ENCODE peak calls at places on chromosomes 16 and 17, in four cellular contexts. V is HepG2, I is A549, H is K562. F is an unnamed sample.

GRCh38 chr17:37884516-37884915 is 39.7 kb upstream of the TBC1D3K start:
- DNase-seq in V (no peak), I (no peak), H (no peak), F (no peak)

GRCh38 chr17:58569216-58569615 is 54.8 kb upstream of the MTMR4 start:
- DNase-seq in V (no peak), I (no peak), H (no peak), F (no peak)

GRCh38 chr17:39096435-39097158 is 54.8 kb downstream of the PLXDC1 start:
- DNase-seq in V (no peak), I (no peak), H (no peak), F (no peak)

GRCh38 chr17:19578545-19578944 is 44.9 kb downstream of the SLC47A1 start:
- DNase-seq in V (no peak), I (peak), H (no peak), F (no peak)

GRCh38 chr17:43044024-43044423 is 19.0 kb downstream of the RND2 start:
- DNase-seq in V (no peak), I (no peak), H (no peak), F (no peak)

GRCh38 chr17:68511671-68512246 is 471 bp upstream of the PRKAR1A start:
- DNase-seq in V (peak), I (peak), H (peak), F (peak)

GRCh38 chr16:6558133-6558532 is 774.5 kb upstream of the RBFOX1 start:
- DNase-seq in V (no peak), I (no peak), H (no peak), F (no peak)

GRCh38 chr16:1212616-1213194 is 12.4 kb downstream of the TPSG1 start:
- DNase-seq in V (no peak), I (no peak), H (no peak), F (no peak)

GRCh38 chr16:17467923-17468540 is 2.7 kb downstream of the XYLT1 start:
- DNase-seq in V (peak), I (peak), H (no peak), F (peak)

GRCh38 chr16:10090816-10091215 is 91.4 kb downstream of the GRIN2A start:
- DNase-seq in V (no peak), I (no peak), H (no peak), F (no peak)

GRCh38 chr16:80602894-80603293 is 62.1 kb downstream of the DYNLRB2 start:
- DNase-seq in V (no peak), I (no peak), H (no peak), F (no peak)

GRCh38 chr17:29016635-29017034 is 10.8 kb upstream of the SEZ6 start:
- DNase-seq in V (no peak), I (no peak), H (no peak), F (no peak)

GRCh38 chr17:31388770-31389672 is 2.5 kb upstream of the RAB11FIP4 start:
- DNase-seq in V (no peak), I (no peak), H (peak), F (peak)

GRCh38 chr16:88957887-88958577 is 19.0 kb downstream of the CBFA2T3 start:
- DNase-seq in V (no peak), I (no peak), H (no peak), F (no peak)

GRCh38 chr16:75121949-75122568 is 5.5 kb upstream of the LDHD start:
- DNase-seq in V (peak), I (no peak), H (peak), F (no peak)

GRCh38 chr16:85553436-85554113 is 59.5 kb upstream of the GSE1 start:
- DNase-seq in V (peak), I (peak), H (no peak), F (peak)

GRCh38 chr16:23407436-23408125 is 45.4 kb downstream of the COG7 start:
- DNase-seq in V (no peak), I (no peak), H (no peak), F (no peak)

GRCh38 chr16:58503166-58503862 is 3.4 kb downstream of the NDRG4 start:
- DNase-seq in V (no peak), I (no peak), H (no peak), F (no peak)

GRCh38 chr16:14056970-14057369 is 14.1 kb upstream of the MRTFB start:
- DNase-seq in V (no peak), I (no peak), H (no peak), F (no peak)

GRCh38 chr16:68084504-68085258 is 489 bp upstream of the NFATC3 start:
- DNase-seq in V (peak), I (peak), H (peak), F (peak)

GRCh38 chr17:30780343-30780742 is 44.1 kb downstream of the CRLF3 start:
- DNase-seq in V (no peak), I (no peak), H (no peak), F (no peak)

GRCh38 chr16:56603589-56603988 is 4.8 kb upstream of the MT2A start:
- DNase-seq in V (peak), I (peak), H (no peak), F (peak)

GRCh38 chr16:85362443-85362842 is 250.2 kb upstream of the CIBAR2 start:
- DNase-seq in V (no peak), I (no peak), H (no peak), F (no peak)

GRCh38 chr16:75219838-75220237 is 1.1 kb downstream of the CTRB1 start:
- DNase-seq in V (no peak), I (no peak), H (no peak), F (no peak)

GRCh38 chr17:48179071-48179945 is 71.7 kb downstream of the SNX11 start:
- DNase-seq in V (no peak), I (no peak), H (no peak), F (no peak)

GRCh38 chr16:8645831-8646230 is 24.3 kb downstream of the METTL22 start:
- DNase-seq in V (no peak), I (no peak), H (no peak), F (no peak)

GRCh38 chr16:58128721-58129096 is 472 bp downstream of the CFAP20 start:
- DNase-seq in V (no peak), I (no peak), H (peak), F (peak)

GRCh38 chr17:80592243-80592642 is 47.6 kb downstream of the RPTOR start:
- DNase-seq in V (no peak), I (no peak), H (no peak), F (no peak)

GRCh38 chr16:68079616-68080344 is 5.4 kb upstream of the NFATC3 start:
- DNase-seq in V (peak), I (no peak), H (peak), F (no peak)

GRCh38 chr17:20271016-20271610 is 196.2 kb downstream of the LGALS9B start:
- DNase-seq in V (no peak), I (no peak), H (no peak), F (no peak)

GRCh38 chr16:10988164-10988803 is 43.9 kb downstream of the CLEC16A start:
- DNase-seq in V (no peak), I (no peak), H (peak), F (peak)

GRCh38 chr16:85613609-85614337 is 651 bp downstream of the GSE1 start:
- DNase-seq in V (peak), I (peak), H (peak), F (peak)

GRCh38 chr17:47275245-47275984 is 21.8 kb downstream of the ITGB3 start:
- DNase-seq in V (no peak), I (no peak), H (peak), F (peak)

GRCh38 chr16:54080524-54081008 is 206.0 kb downstream of the IRX3 start:
- DNase-seq in V (peak), I (peak), H (no peak), F (no peak)

GRCh38 chr17:69335018-69335417 is 8.1 kb upstream of the ABCA5 start:
- DNase-seq in V (peak), I (peak), H (peak), F (no peak)

GRCh38 chr17:43031666-43032065 is 6.6 kb downstream of the RND2 start:
- DNase-seq in V (no peak), I (no peak), H (no peak), F (no peak)

GRCh38 chr16:88939814-88940195 is 37.2 kb downstream of the CBFA2T3 start:
- DNase-seq in V (no peak), I (no peak), H (no peak), F (no peak)

GRCh38 chr16:12120982-12121652 is 144.6 kb downstream of the SNX29 start:
- DNase-seq in V (no peak), I (no peak), H (no peak), F (no peak)

GRCh38 chr16:81624718-81625543 is 154.2 kb upstream of the PLCG2 start:
- DNase-seq in V (peak), I (no peak), H (peak), F (no peak)

GRCh38 chr16:81625544-81626152 is 153.4 kb upstream of the PLCG2 start:
- DNase-seq in V (no peak), I (no peak), H (peak), F (no peak)

GRCh38 chr16:81626181-81626674 is 152.9 kb upstream of the PLCG2 start:
- DNase-seq in V (no peak), I (no peak), H (no peak), F (no peak)

GRCh38 chr16:81627729-81628128 is 151.4 kb upstream of the PLCG2 start:
- DNase-seq in V (no peak), I (no peak), H (no peak), F (no peak)

GRCh38 chr16:81627024-81627423 is 152.1 kb upstream of the PLCG2 start:
- DNase-seq in V (no peak), I (peak), H (no peak), F (no peak)
- TF ChIP-seq HMGXB4 in V (no peak), I (no peak), H (no peak), F (no peak)

GRCh38 chr17:50381260-50381815 is 8.3 kb downstream of the EME1 start:
- DNase-seq in V (no peak), I (no peak), H (no peak), F (no peak)
- TF ChIP-seq HMGXB4 in V (no peak), I (no peak), H (no peak), F (no peak)

DNA sequence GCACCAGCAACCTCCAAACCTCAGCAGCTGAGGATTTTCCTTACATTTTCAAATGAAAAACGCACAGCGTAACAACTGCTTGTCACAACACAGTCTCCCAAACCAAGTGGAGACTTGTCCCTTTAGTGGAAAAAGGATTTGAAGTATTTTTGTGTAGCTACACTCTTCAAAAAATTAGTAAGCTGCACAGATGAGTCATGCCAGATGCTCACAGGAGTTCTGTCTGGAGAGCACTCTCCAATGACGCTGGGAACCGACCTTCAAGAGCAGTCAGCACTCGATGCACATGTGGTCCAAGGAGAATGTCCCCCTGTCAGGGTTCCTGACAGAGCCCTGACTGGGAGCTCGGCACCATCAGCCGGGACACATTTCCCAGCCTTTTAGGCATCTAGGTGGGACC is 39.8 kb downstream of the MAP1LC3B start:
- DNase-seq in V (no peak), I (no peak), H (no peak), F (no peak)
- TF ChIP-seq HMGXB4 in V (no peak), I (no peak), H (no peak), F (no peak)

DNA sequence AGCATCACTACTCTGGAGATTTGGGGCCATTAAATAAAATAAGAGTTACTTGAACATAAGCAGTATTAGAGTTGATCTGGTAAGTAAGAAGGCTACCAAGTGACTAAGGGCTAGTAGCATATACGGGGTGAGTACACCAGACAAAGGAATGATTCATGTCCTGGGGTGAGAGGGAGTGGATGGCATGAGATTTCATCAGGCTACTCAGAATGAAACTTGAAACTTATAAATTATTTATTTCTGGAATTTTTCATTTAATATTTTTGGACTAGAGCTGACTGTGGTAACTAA is 2.3 kb downstream of the SLFN5 start:
- DNase-seq in V (no peak), I (peak), H (no peak), F (no peak)
- TF ChIP-seq HMGXB4 in V (no peak), I (no peak), H (no peak), F (no peak)

DNA sequence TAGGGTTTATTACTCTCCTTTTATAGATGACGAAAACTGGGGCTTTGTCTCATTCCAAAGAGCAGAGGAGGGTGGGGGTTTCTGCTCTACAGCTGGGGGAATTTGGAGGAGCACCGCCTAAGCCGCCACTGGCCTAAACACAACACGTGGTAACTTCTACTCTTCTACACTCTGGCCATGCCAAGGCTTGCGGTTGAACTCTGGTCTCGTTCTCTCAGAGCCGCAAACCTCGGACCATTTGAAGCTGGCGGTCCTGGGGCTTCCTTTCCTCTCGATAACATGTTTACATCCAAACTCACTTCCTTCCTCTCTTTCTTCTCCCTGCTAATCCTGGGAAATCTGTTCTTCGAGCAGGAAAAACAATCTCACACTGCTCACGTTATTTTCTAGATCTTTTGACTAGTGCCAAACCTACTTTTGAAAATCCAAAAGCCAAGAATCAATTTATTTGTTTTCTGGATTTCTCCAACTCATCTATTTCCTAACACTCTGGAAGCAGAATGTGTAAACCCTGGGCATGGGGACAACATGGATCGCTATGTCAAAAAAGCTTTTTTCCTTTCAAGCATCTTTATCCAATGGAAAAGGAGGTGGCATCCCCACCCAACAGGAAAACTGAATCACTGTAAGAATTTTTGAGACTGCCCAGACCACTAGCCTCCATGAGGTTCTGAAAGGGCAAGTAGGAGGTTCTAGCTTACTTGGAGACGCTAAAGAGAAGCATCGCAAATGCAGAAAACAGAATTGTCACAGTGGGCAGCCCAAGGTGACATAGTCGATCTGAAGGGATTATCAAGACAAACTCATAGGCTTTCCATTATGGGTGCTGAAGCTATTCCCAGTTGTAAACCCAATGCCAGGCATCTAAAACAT is 13.6 kb upstream of the EEF2K start:
- DNase-seq in V (peak), I (no peak), H (peak), F (no peak)
- TF ChIP-seq HMGXB4 in V (peak), I (no peak), H (no peak), F (no peak)

DNA sequence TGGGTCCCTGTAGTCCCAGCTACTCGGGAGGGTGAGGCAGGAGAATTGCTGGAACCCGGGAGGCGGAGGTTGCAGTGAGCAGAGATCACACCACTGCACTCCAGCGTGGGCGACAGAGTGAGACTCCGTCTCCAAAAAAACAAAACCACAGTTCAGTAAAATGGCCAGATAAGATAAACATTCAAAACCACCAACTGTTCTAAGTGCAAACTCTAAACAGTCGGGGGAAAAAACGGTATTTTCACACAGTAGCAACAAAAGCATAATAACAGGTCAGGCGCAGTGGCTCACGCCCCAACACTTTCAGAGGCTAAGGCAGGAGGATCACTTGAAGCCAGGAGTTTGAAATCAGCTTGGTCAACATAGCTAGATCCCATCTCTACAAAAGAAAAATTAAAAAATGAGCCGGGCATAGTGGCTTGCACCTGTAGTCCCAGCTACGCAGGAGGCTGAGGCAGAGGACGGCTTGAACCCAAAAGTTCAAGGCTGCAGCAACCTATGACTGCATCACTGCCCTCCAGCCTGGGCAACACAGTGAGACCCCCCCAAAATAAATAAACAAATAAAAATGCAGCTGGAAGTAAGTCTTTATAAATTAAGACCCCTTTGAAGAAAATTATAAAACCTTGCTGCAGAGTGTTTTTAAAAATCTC is 10.8 kb upstream of the HASPIN start:
- DNase-seq in V (no peak), I (no peak), H (no peak), F (no peak)
- TF ChIP-seq HMGXB4 in V (no peak), I (no peak), H (no peak), F (no peak)

GRCh38 chr16:64791756-64792155 is 330.1 kb downstream of the CDH11 start:
- DNase-seq in V (no peak), I (no peak), H (no peak), F (no peak)
- TF ChIP-seq HMGXB4 in V (no peak), I (no peak), H (no peak), F (no peak)

GRCh38 chr16:47787695-47788094 is 326.6 kb downstream of the PHKB start:
- DNase-seq in V (no peak), I (no peak), H (no peak), F (peak)
- TF ChIP-seq HMGXB4 in V (no peak), I (no peak), H (no peak), F (no peak)

GRCh38 chr17:82520041-82520910 is 744 bp downstream of the FOXK2 start:
- DNase-seq in V (no peak), I (no peak), H (peak), F (peak)
- TF ChIP-seq HMGXB4 in V (peak), I (no peak), H (no peak), F (no peak)